ENCODE peak calls at places on chromosomes 12 and 14, in four cellular contexts. Z is stimulated activated CD4-positive, alpha-beta T cell treated with anti-CD3 and anti-CD28 coated beads, Interleukin-1b, Interleukin-23, amount 100 ng/mL, for 24 hours; L is fibroblast of mammary gland; R is NCI-H2081. E is an unnamed sample.

GRCh38 chr14:23435540-23436326 is at the start of gene MYH7:
- DNase-seq in Z (no peak), L (no peak), R (no peak), E (no peak)

GRCh38 chr14:103801459-103801858 is 45.9 kb downstream of the PPP1R13B start:
- DNase-seq in Z (no peak), L (peak; percentile 93), R (no peak), E (no peak)

GRCh38 chr12:107349008-107349747 is 255.8 kb upstream of the CRY1 start:
- DNase-seq in Z (no peak), L (peak; percentile 84), R (peak; percentile 29), E (no peak)

GRCh38 chr12:92193063-92193462 is 47.4 kb upstream of the BTG1 start:
- DNase-seq in Z (no peak), L (no peak), R (no peak), E (no peak)

GRCh38 chr12:81692008-81692407 is 67.1 kb downstream of the PPFIA2 start:
- DNase-seq in Z (no peak), L (no peak), R (peak; percentile 21), E (peak; percentile 7)

GRCh38 chr12:32270818-32271710 is 128.3 kb upstream of the FGD4 start:
- DNase-seq in Z (no peak), L (peak; percentile 37), R (no peak), E (no peak)

GRCh38 chr14:60226296-60226695 is 22.7 kb upstream of the PPM1A start:
- DNase-seq in Z (no peak), L (no peak), R (no peak), E (no peak)

GRCh38 chr12:8697120-8697475 is 693 bp upstream of the RIMKLB start:
- DNase-seq in Z (no peak), L (peak; percentile 34), R (peak; percentile 51), E (peak; percentile 18)

GRCh38 chr14:22099942-22100763 is 426.5 kb upstream of the OR4E1 start:
- DNase-seq in Z (no peak), L (peak; percentile 33), R (peak; percentile 35), E (no peak)

GRCh38 chr14:75011356-75012097 is 8.8 kb downstream of the EIF2B2 start:
- DNase-seq in Z (no peak), L (peak; percentile 87), R (no peak), E (no peak)

GRCh38 chr12:51592034-51592705 is 1.1 kb downstream of the SCN8A start:
- DNase-seq in Z (no peak), L (peak; percentile 70), R (no peak), E (no peak)

GRCh38 chr12:82730832-82731497 is 44.3 kb downstream of the TMTC2 start:
- DNase-seq in Z (no peak), L (peak; percentile 65), R (peak; percentile 83), E (no peak)